ENCODE peak calls at places on chromosomes 5 and 9, in four cellular contexts. Y is HepG2, I is A549, M is H1. L is an unnamed sample.

GRCh38 chr5:64869419-64869818 is 100.7 kb downstream of the CWC27 start:
- DNase-seq in Y (no peak), I (no peak), M (no peak), L (peak; percentile 22)

GRCh38 chr9:26504057-26504456 is 388.5 kb downstream of the CAAP1 start:
- DNase-seq in M (no peak), Y (no peak), I (no peak), L (no peak)

GRCh38 chr9:97293207-97293721 is 14.2 kb upstream of the CCDC180 start:
- DNase-seq in M (no peak), Y (peak; percentile 92), I (no peak), L (no peak)

GRCh38 chr9:13500034-13500433 is 220.5 kb upstream of the MPDZ start:
- DNase-seq in M (no peak), Y (no peak), I (no peak), L (no peak)

GRCh38 chr5:177995691-177996595 is at the start of gene PROP1:
- DNase-seq in I (no peak), M (no peak), Y (no peak), L (no peak)

GRCh38 chr5:32329395-32329834 is 16.7 kb upstream of the MTMR12 start:
- DNase-seq in M (peak; percentile 56), I (peak; percentile 80), Y (peak; percentile 73), L (peak; percentile 83)

GRCh38 chr9:4073371-4073770 is 226.5 kb downstream of the GLIS3 start:
- DNase-seq in I (peak; percentile 21), Y (peak; percentile 8), M (no peak), L (no peak)

GRCh38 chr5:9230355-9230754 is 315.5 kb downstream of the SEMA5A start:
- DNase-seq in M (no peak), I (no peak), Y (no peak), L (no peak)

GRCh38 chr9:97078362-97078761 is 39.4 kb upstream of the CTSV start:
- DNase-seq in M (no peak), I (no peak), Y (no peak), L (no peak)

GRCh38 chr5:177592010-177592834 is at the start of gene TMED9:
- DNase-seq in I (peak; percentile 80), Y (peak; percentile 71), M (peak; percentile 60), L (peak; percentile 92)

GRCh38 chr9:130874783-130875182 is 21.8 kb downstream of the QRFP start:
- DNase-seq in M (no peak), I (no peak), Y (no peak), L (no peak)
- TF ChIP-seq PHF8 in M (no peak), I (no peak), Y (no peak), L (no peak)

DNA sequence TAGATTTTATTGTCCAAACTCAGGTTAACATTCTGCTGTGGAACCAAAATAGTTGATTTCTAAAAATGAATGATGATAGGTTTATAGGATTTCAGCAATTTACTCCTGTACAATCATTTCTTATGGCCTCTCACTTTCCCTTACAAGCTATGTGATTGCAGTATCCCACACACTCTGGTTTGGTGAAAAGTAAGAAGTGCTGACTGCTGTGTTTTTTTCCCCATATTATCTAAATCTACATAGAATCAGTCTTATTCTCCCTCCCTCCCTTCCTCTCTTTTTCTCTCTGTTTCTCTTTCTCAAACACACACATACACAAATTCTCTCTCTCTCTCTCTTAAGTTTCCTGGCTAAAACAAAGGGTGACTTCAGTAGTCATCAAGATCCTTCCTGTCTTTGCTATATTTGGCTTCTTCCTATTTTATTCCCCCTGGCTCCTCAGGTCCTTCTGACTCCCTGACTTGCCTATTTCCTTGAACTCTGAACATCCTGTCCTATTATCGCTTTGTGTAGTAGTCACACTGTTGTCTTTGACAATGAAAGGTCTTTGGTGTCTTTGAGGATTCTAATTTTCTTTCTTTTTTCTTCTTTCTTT is 55.9 kb upstream of the HAPLN1 start:
- DNase-seq in M (no peak), I (no peak), Y (no peak), L (no peak)
- TF ChIP-seq PHF8 in M (no peak), I (no peak), Y (no peak), L (no peak)

GRCh38 chr9:135547756-135548736 is 2.1 kb downstream of the OBP2A start:
- DNase-seq in M (no peak), I (no peak), Y (no peak), L (no peak)
- TF ChIP-seq PHF8 in M (no peak), I (no peak), Y (no peak), L (no peak)

GRCh38 chr9:1954238-1954637 is 60.9 kb upstream of the SMARCA2 start:
- DNase-seq in M (no peak), I (no peak), Y (no peak), L (no peak)
- TF ChIP-seq PHF8 in M (no peak), I (no peak), Y (no peak), L (no peak)

GRCh38 chr9:104092192-104092591 is 1.9 kb upstream of the SMC2 start:
- DNase-seq in Y (no peak), I (no peak), M (no peak), L (no peak)

GRCh38 chr9:104093647-104094533 is at the start of gene SMC2:
- DNase-seq in Y (peak; percentile 83), I (peak; percentile 87), M (peak; percentile 58), L (peak; percentile 93)

GRCh38 chr9:104091708-104092107 is 2.4 kb upstream of the SMC2 start:
- DNase-seq in Y (peak; percentile 32), I (no peak), M (no peak), L (no peak)

GRCh38 chr9:104093162-104093561 is 947 bp upstream of the SMC2 start:
- DNase-seq in M (no peak), Y (no peak), I (no peak), L (no peak)

DNA sequence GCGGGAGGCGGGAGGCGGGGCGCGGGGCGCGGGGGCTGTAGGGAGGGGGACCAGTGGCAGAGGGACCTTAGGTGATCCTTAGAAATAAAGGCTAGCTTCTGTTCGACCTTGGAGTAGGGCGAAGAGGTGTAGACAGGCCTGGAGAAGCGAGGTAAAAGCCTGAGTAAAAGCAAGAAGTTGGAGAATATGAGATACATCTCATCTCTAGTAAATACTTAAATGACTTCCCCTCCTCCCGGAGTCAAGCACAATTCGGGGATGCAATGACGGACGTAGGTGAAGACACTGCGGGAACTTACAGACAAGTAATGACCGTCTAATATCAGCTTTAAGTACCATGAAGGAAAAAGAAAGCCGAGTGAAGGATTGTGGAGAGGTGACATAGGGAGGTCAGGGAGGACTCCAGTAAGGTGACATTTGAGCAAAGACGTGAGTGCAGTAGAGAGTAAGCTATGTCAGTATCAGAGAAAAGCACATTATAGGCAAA is 468 bp downstream of the SMC2 start:
- DNase-seq in Y (peak; percentile 9), I (peak; percentile 11), M (no peak), L (no peak)
- TF ChIP-seq PHF8 in Y (no peak), I (no peak), M (no peak), L (no peak)

GRCh38 chr5:132080595-132080994 is 7.0 kb downstream of the CSF2 start:
- DNase-seq in I (no peak), M (no peak), Y (no peak), L (no peak)
- TF ChIP-seq PHF8 in I (no peak), M (no peak), Y (no peak), L (no peak)

DNA sequence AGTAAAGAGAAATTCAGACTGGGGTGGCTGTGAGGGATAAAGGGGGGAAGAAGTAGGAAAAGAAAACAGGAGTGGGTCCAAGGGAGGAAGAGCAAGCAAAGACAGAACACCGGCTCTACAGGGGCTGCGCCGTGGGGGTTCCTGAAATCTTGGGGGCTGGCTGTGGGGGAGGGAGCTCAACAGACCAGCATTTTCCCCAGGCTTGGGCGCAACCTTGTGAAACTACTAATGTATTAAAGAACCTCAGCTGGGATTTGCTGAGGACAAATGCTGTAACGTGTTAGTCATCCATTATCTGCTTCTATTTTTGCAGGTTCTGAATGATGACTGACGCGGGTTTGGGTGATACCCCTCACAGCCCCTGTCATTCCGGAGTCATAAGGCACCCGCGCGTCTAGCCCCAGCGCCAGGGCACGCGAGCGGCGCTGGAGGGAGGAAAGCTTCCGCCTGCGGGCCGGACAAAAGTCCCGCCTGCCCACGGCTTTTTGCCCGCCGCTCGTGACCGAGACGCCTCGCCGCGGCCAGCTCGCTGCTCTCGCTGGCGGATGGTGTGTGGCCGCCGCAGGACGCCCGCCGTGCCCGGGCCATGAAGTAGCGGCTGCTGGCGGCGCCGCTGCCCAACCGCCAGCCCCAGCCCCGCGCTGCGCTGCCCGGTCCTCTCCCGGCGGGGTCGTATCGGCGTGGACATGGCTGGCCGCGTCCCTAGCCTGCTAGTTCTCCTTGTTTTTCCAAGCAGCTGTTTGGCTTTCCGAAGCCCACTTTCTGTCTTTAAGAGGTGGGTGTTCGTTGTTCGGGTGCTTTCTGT is 110.6 kb downstream of the PAM start:
- DNase-seq in I (peak; percentile 17), M (peak; percentile 46), Y (no peak), L (no peak)
- TF ChIP-seq PHF8 in I (peak; percentile 11), M (peak; percentile 40), Y (no peak), L (no peak)

L was measured in K562.